ENCODE peak calls at places on chromosome 21, in six cellular contexts. D is upper lobe of right lung, J is AG09309, S is cardiac muscle cell, N is HCT116, W is stomach. U is an unnamed sample.

GRCh38 chr21:31450971-31451370 is 106.9 kb upstream of the TIAM1 start:
- DNase-seq in D (no peak), J (no peak), S (no peak), N (no peak), W (no peak), U (no peak)

GRCh38 chr21:39518055-39518844 is 66.5 kb downstream of the SH3BGR start:
- DNase-seq in D (no peak), J (peak), S (peak), N (peak), W (peak), U (no peak)

GRCh38 chr21:30033441-30033840 is 93.6 kb upstream of the GRIK1 start:
- DNase-seq in D (no peak), J (no peak), S (no peak), N (no peak), W (no peak), U (no peak)

GRCh38 chr21:16522512-16522911 is 792.7 kb downstream of the USP25 start:
- DNase-seq in D (no peak), J (no peak), S (no peak), N (no peak), W (no peak), U (no peak)

GRCh38 chr21:31366825-31367224 is 22.8 kb upstream of the TIAM1 start:
- DNase-seq in D (no peak), J (no peak), S (peak), N (peak), W (peak), U (no peak)

GRCh38 chr21:25801217-25802015 is 66.6 kb downstream of the GABPA start:
- DNase-seq in D (peak), J (peak), S (peak), N (peak), W (peak), U (peak)

GRCh38 chr21:28745131-28746055 is 247.3 kb downstream of the LTN1 start:
- DNase-seq in D (no peak), J (peak), S (peak), N (peak), W (peak), U (peak)

GRCh38 chr21:37119421-37120218 is 46.6 kb downstream of the TTC3 start:
- DNase-seq in D (no peak), J (no peak), S (peak), N (no peak), W (no peak), U (no peak)

GRCh38 chr21:36260030-36260787 is 59.8 kb upstream of the MORC3 start:
- DNase-seq in D (no peak), J (peak), S (peak), N (peak), W (peak), U (no peak)

GRCh38 chr21:32947736-32948135 is 78.0 kb upstream of the OLIG2 start:
- DNase-seq in D (no peak), J (no peak), S (no peak), N (no peak), W (no peak), U (no peak)

GRCh38 chr21:42002421-42002958 is 7.7 kb downstream of the ZBTB21 start:
- DNase-seq in D (no peak), J (peak), S (peak), N (no peak), W (no peak), U (no peak)

GRCh38 chr21:39669976-39670671 is 57.4 kb downstream of the B3GALT5 start:
- DNase-seq in D (no peak), J (no peak), S (no peak), N (no peak), W (no peak), U (no peak)

GRCh38 chr21:42081138-42081537 is 10.0 kb downstream of the UMODL1 start:
- DNase-seq in D (no peak), J (no peak), S (peak), N (no peak), W (no peak), U (no peak)

GRCh38 chr21:42534901-42535378 is 21.3 kb downstream of the SLC37A1 start:
- DNase-seq in D (no peak), J (no peak), S (no peak), N (no peak), W (peak), U (no peak)

GRCh38 chr21:40707271-40707670 is 139.7 kb downstream of the DSCAM start:
- DNase-seq in D (no peak), J (no peak), S (no peak), N (no peak), W (no peak), U (no peak)

GRCh38 chr21:42614811-42615342 is 38.5 kb upstream of the PDE9A start:
- DNase-seq in D (peak), J (no peak), S (no peak), N (no peak), W (peak), U (peak)

GRCh38 chr21:41717573-41718330 is 49.1 kb downstream of the RIPK4 start:
- DNase-seq in D (peak), J (no peak), S (no peak), N (no peak), W (no peak), U (no peak)

GRCh38 chr21:33514234-33514633 is 22.7 kb upstream of the DNAJC28 start:
- DNase-seq in D (no peak), J (peak), S (peak), N (no peak), W (no peak), U (no peak)

GRCh38 chr21:10418649-10419048 is 102.7 kb upstream of the TPTE start:
- DNase-seq in D (no peak), J (no peak), S (no peak), N (no peak), W (no peak), U (no peak)

GRCh38 chr21:41497008-41497407 is 10.9 kb downstream of the TMPRSS2 start:
- DNase-seq in D (no peak), J (no peak), S (no peak), N (no peak), W (no peak), U (no peak)

GRCh38 chr21:21997390-21998333 is 999.5 kb downstream of the NCAM2 start:
- DNase-seq in D (no peak), J (no peak), S (no peak), N (no peak), W (no peak), U (no peak)

GRCh38 chr21:46179708-46180078 is 4.6 kb downstream of the SPATC1L start:
- DNase-seq in D (no peak), J (no peak), S (no peak), N (no peak), W (no peak), U (no peak)

GRCh38 chr21:18369115-18369514 is 34.5 kb downstream of the TMPRSS15 start:
- DNase-seq in D (no peak), J (no peak), S (no peak), N (no peak), W (no peak), U (no peak)

GRCh38 chr21:16302851-16303282 is 573.1 kb downstream of the USP25 start:
- DNase-seq in D (no peak), J (peak), S (peak), N (no peak), W (no peak), U (no peak)

GRCh38 chr21:32257952-32258785 is 20.7 kb downstream of the MIS18A start:
- DNase-seq in D (no peak), J (peak), S (peak), N (peak), W (peak), U (no peak)

GRCh38 chr21:42315296-42315891 is at the start of gene TFF3:
- DNase-seq in D (peak), J (no peak), S (no peak), N (no peak), W (peak), U (no peak)

GRCh38 chr21:37670883-37671282 is 245.4 kb downstream of the KCNJ6 start:
- DNase-seq in D (no peak), J (peak), S (peak), N (no peak), W (no peak), U (no peak)

GRCh38 chr21:43658769-43659135 is 536 bp downstream of the HSF2BP start:
- DNase-seq in D (no peak), J (no peak), S (no peak), N (no peak), W (no peak), U (no peak)
- H3K4me3 ChIP-seq in D (peak), J (no peak), S (no peak), N (peak), W (peak), U (peak)

GRCh38 chr21:34625194-34625593 is 10.3 kb upstream of the RCAN1 start:
- DNase-seq in D (no peak), J (no peak), S (no peak), N (no peak), W (no peak), U (no peak)

GRCh38 chr21:34623519-34623918 is 8.6 kb upstream of the RCAN1 start:
- DNase-seq in D (no peak), J (no peak), S (no peak), N (no peak), W (no peak), U (no peak)

GRCh38 chr21:34620084-34620665 is 5.3 kb upstream of the RCAN1 start:
- DNase-seq in D (no peak), J (no peak), S (no peak), N (no peak), W (no peak), U (no peak)

GRCh38 chr21:34617753-34618339 is 2.9 kb upstream of the RCAN1 start:
- DNase-seq in D (no peak), J (no peak), S (no peak), N (no peak), W (no peak), U (no peak)

DNA sequence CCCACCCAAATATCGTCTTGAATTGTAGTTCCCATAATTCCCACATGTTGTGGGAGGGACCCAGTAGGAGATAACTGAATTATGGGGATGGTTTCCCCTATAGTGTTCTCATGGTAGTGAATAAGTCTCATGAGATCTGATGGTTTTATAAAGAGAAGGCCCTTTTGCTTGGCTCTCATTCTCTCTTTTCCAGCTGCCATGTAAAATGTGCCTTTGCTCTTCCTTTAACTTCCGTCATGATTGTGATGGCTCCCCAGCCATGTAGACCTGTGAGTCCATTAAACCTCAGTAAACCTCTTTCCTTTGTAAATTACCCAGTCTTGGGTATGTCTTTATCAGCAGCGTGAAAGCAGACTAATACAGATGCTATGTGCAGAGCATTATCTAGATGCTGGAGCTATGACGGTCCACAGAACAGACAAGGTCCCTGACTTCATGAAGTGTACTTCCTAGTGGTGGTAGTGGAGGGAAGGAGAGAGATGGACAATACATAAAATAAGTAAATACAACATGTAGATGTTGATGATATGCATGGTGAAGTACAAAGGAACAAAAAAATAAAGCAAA is 6.6 kb upstream of the RCAN1 start:
- DNase-seq in D (no peak), J (no peak), S (no peak), N (no peak), W (no peak), U (no peak)
- H3K4me3 ChIP-seq in D (no peak), J (no peak), S (no peak), N (no peak), W (no peak), U (no peak)

GRCh38 chr21:44711327-44712202 is at the start of gene TSPEAR:
- DNase-seq in D (peak), J (no peak), S (no peak), N (no peak), W (no peak), U (no peak)
- H3K4me3 ChIP-seq in D (no peak), J (no peak), S (peak), N (no peak), W (no peak), U (peak)

GRCh38 chr21:26845066-26845749 is at the start of gene ADAMTS1:
- DNase-seq in D (peak), J (peak), S (peak), N (no peak), W (peak), U (no peak)

GRCh38 chr21:26846036-26846931 is 1.1 kb upstream of the ADAMTS1 start:
- DNase-seq in D (peak), J (no peak), S (peak), N (no peak), W (peak), U (no peak)

GRCh38 chr21:26844258-26845065 is 747 bp downstream of the ADAMTS1 start:
- DNase-seq in D (peak), J (no peak), S (peak), N (no peak), W (no peak), U (no peak)

GRCh38 chr21:26843912-26844257 is 1.3 kb downstream of the ADAMTS1 start:
- DNase-seq in D (no peak), J (no peak), S (peak), N (no peak), W (no peak), U (no peak)

GRCh38 chr21:26845750-26846035 is 484 bp upstream of the ADAMTS1 start:
- DNase-seq in D (no peak), J (no peak), S (no peak), N (no peak), W (no peak), U (no peak)
- H3K4me3 ChIP-seq in D (peak), J (peak), S (peak), N (no peak), W (peak), U (peak)

U was measured in effector memory CD4-positive, alpha-beta T cell.